ENCODE peak calls at places on chromosome 3, in six cellular contexts. One of them, this sample, is unnamed.

GRCh38 chr3:134423153-134423552 is 48.9 kb upstream of the AMOTL2 start:
- DNase-seq in T-helper 9 cell: no peak
- DNase-seq in Right ventricle myocardium superior: no peak
- DNase-seq in SW 1271: no peak
- DNase-seq in T-helper 2 cell: no peak
- DNase-seq in NCI-H1436: peak
- DNase-seq in this sample: peak

GRCh38 chr3:142628806-142629205 is 32.6 kb downstream of the PLS1 start:
- DNase-seq in T-helper 9 cell: no peak
- DNase-seq in Right ventricle myocardium superior: no peak
- DNase-seq in SW 1271: no peak
- DNase-seq in T-helper 2 cell: no peak
- DNase-seq in NCI-H1436: no peak
- DNase-seq in this sample: no peak

GRCh38 chr3:43693594-43693993 is 2.9 kb downstream of the ABHD5 start:
- DNase-seq in T-helper 9 cell: no peak
- DNase-seq in Right ventricle myocardium superior: no peak
- DNase-seq in SW 1271: no peak
- DNase-seq in T-helper 2 cell: no peak
- DNase-seq in NCI-H1436: no peak
- DNase-seq in this sample: no peak

GRCh38 chr3:113436794-113437193 is 4.5 kb downstream of the CFAP44 start:
- DNase-seq in T-helper 9 cell: no peak
- DNase-seq in Right ventricle myocardium superior: no peak
- DNase-seq in SW 1271: no peak
- DNase-seq in T-helper 2 cell: no peak
- DNase-seq in NCI-H1436: no peak
- DNase-seq in this sample: peak

GRCh38 chr3:79019137-79019923 is 748.5 kb downstream of the ROBO1 start:
- DNase-seq in T-helper 9 cell: no peak
- DNase-seq in Right ventricle myocardium superior: peak
- DNase-seq in SW 1271: peak
- DNase-seq in T-helper 2 cell: no peak
- DNase-seq in NCI-H1436: peak
- DNase-seq in this sample: peak

GRCh38 chr3:160106905-160107861 is 118.0 kb upstream of the C3orf80 start:
- DNase-seq in T-helper 9 cell: no peak
- DNase-seq in Right ventricle myocardium superior: no peak
- DNase-seq in SW 1271: no peak
- DNase-seq in T-helper 2 cell: no peak
- DNase-seq in NCI-H1436: no peak
- DNase-seq in this sample: no peak

GRCh38 chr3:120908803-120909601 is 997 bp downstream of the STXBP5L start:
- DNase-seq in T-helper 9 cell: no peak
- DNase-seq in Right ventricle myocardium superior: no peak
- DNase-seq in SW 1271: no peak
- DNase-seq in T-helper 2 cell: no peak
- DNase-seq in NCI-H1436: no peak
- DNase-seq in this sample: no peak

GRCh38 chr3:177312491-177312890 is 115.2 kb upstream of the TBL1XR1 start:
- DNase-seq in T-helper 9 cell: no peak
- DNase-seq in Right ventricle myocardium superior: no peak
- DNase-seq in SW 1271: no peak
- DNase-seq in T-helper 2 cell: no peak
- DNase-seq in NCI-H1436: no peak
- DNase-seq in this sample: no peak

GRCh38 chr3:42505849-42506410 is 3.5 kb downstream of the VIPR1 start:
- DNase-seq in T-helper 9 cell: no peak
- DNase-seq in Right ventricle myocardium superior: no peak
- DNase-seq in SW 1271: no peak
- DNase-seq in T-helper 2 cell: no peak
- DNase-seq in NCI-H1436: no peak
- DNase-seq in this sample: no peak

GRCh38 chr3:127732879-127733350 is 60.2 kb downstream of the ABTB1 start:
- DNase-seq in T-helper 9 cell: no peak
- DNase-seq in Right ventricle myocardium superior: no peak
- DNase-seq in SW 1271: no peak
- DNase-seq in T-helper 2 cell: no peak
- DNase-seq in NCI-H1436: no peak
- DNase-seq in this sample: peak

GRCh38 chr3:18071833-18072232 is 329.4 kb upstream of the TBC1D5 start:
- DNase-seq in T-helper 9 cell: no peak
- DNase-seq in Right ventricle myocardium superior: no peak
- DNase-seq in SW 1271: no peak
- DNase-seq in T-helper 2 cell: no peak
- DNase-seq in NCI-H1436: no peak
- DNase-seq in this sample: no peak

GRCh38 chr3:62052331-62052730 is 321.0 kb downstream of the FEZF2 start:
- DNase-seq in T-helper 9 cell: no peak
- DNase-seq in Right ventricle myocardium superior: no peak
- DNase-seq in SW 1271: no peak
- DNase-seq in T-helper 2 cell: no peak
- DNase-seq in NCI-H1436: no peak
- DNase-seq in this sample: no peak

GRCh38 chr3:64111872-64112271 is 88.6 kb upstream of the PSMD6 start:
- DNase-seq in T-helper 9 cell: no peak
- DNase-seq in Right ventricle myocardium superior: no peak
- DNase-seq in SW 1271: no peak
- DNase-seq in T-helper 2 cell: no peak
- DNase-seq in NCI-H1436: no peak
- DNase-seq in this sample: no peak

This sample was measured in fibroblast of lung.